ENCODE peak calls at places on chromosomes 13 and 19, in six cellular contexts. B, T, V, A, E and D are unnamed samples. For H3K27me3, the result is how much of the 10 kb centered on the place peaks cover.

GRCh38 chr19:18612772-18613588 is at the start of gene TMEM59L:
- DNase-seq in A (no peak), V (no peak), B (no peak), E (no peak), T (no peak), D (no peak)

GRCh38 chr19:48405850-48406249 is 12.4 kb downstream of the GRIN2D start:
- DNase-seq in B (peak), T (no peak), A (no peak), E (no peak), V (no peak), D (no peak)

GRCh38 chr13:102555914-102556553 is 40.8 kb upstream of the TPP2 start:
- DNase-seq in B (no peak), A (no peak), E (no peak), T (no peak), V (peak), D (peak)

GRCh38 chr19:17616961-17617806 is 61.7 kb downstream of the COLGALT1 start:
- DNase-seq in B (peak), T (no peak), V (no peak), E (no peak), A (no peak), D (no peak)

GRCh38 chr13:79749985-79750551 is 269.1 kb downstream of the NDFIP2 start:
- DNase-seq in T (peak), B (peak), E (peak), V (no peak), A (no peak), D (peak)

GRCh38 chr13:108728370-108728769 is 99.0 kb downstream of the MYO16 start:
- DNase-seq in B (peak), E (no peak), V (no peak), T (no peak), A (no peak), D (peak)

GRCh38 chr13:33129094-33129832 is 113.0 kb downstream of the KL start:
- DNase-seq in T (no peak), B (no peak), E (peak), V (no peak), A (no peak), D (no peak)

GRCh38 chr19:32373614-32374295 is 28.3 kb downstream of the ZNF507 start:
- DNase-seq in T (peak), V (no peak), E (no peak), B (peak), A (peak), D (peak)

GRCh38 chr19:52343548-52343947 is 7.5 kb downstream of the ZNF610 start:
- DNase-seq in B (peak), A (no peak), E (peak), T (peak), V (peak), D (peak)

GRCh38 chr19:28218728-28219127 is 994.2 kb downstream of the UQCRFS1 start:
- DNase-seq in B (no peak), E (no peak), T (no peak), V (no peak), A (no peak), D (no peak)

GRCh38 chr19:53193534-53194222 is 520 bp upstream of the ZNF665 start:
- DNase-seq in B (no peak), A (no peak), E (no peak), T (no peak), V (no peak), D (no peak)

GRCh38 chr13:107209811-107210210 is 641.9 kb upstream of the ARGLU1 start:
- DNase-seq in A (no peak), V (no peak), E (no peak), T (no peak), B (no peak), D (no peak)

GRCh38 chr13:112973577-112973951 is 4.5 kb downstream of the MCF2L start:
- DNase-seq in E (peak), B (no peak), T (no peak), V (no peak), A (no peak), D (no peak)

GRCh38 chr19:5826531-5827341 is 12.8 kb downstream of the FUT6 start:
- DNase-seq in E (peak), B (peak), V (no peak), A (no peak), T (peak), D (peak)

DNA sequence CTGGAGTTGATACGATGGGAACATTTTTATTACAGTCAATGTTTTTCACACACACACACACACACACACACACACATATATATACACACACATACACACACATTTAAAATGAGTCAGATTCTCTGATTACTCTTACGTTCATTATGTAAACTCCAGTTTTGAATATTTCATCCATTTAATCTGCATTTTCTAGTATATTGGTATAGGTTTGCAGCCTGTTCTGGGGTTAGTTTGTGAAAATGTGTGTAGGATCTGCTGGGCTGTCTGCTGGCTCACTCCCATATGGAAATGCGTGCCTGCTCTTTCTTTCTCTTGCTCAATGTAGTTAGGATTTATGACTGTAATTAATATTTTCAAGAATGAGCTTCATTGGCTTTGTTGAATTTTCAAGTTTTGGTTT is 7.1 kb downstream of the LILRB2 start:
- DNase-seq in T (no peak), V (no peak), E (no peak), A (no peak), B (no peak), D (no peak)
- H3K27me3 ChIP-seq in T (under half), V (under half), E (half or more), A (under half), B (under half), D (under half)

GRCh38 chr13:28034256-28034655 is 45.8 kb upstream of the URAD start:
- DNase-seq in E (no peak), B (no peak), V (no peak), T (no peak), A (no peak), D (no peak)
- H3K27me3 ChIP-seq in E (half or more), B (under half), V (under half), T (under half), A (under half), D (under half)

GRCh38 chr13:99977334-99977911 is 4.2 kb upstream of the ZIC2 start:
- DNase-seq in V (no peak), T (no peak), B (no peak), E (no peak), A (no peak), D (no peak)
- H3K27me3 ChIP-seq in V (half or more), T (under half), B (under half), E (half or more), A (half or more), D (half or more)

DNA sequence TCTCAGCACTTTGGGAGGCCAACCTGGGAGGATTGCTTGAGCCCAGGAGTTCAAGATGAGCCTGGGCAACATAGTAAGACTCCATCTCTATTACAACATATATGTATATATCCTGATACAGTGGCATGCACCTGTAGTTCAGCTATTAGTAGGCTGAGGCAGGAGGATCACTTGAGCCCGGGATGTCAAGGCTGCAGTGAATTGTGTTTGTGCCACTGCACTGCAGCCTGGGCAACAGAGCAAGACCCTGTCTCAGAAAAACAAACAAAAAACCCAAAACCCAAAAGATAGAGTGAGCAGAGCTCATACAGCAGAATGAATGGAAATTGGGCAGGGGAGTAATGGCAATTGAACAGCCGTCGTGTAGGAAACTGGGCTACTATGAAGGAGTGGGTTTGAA is 17.3 kb upstream of the SHKBP1 start:
- DNase-seq in A (no peak), E (no peak), B (no peak), V (no peak), T (no peak), D (no peak)
- H3K27me3 ChIP-seq in A (under half), E (half or more), B (under half), V (under half), T (under half), D (half or more)

GRCh38 chr13:27789153-27789494 is 3.2 kb upstream of the GSX1 start:
- DNase-seq in V (peak), T (no peak), E (no peak), A (no peak), B (no peak), D (no peak)
- H3K27me3 ChIP-seq in V (under half), T (under half), E (half or more), A (under half), B (under half), D (half or more)

DNA sequence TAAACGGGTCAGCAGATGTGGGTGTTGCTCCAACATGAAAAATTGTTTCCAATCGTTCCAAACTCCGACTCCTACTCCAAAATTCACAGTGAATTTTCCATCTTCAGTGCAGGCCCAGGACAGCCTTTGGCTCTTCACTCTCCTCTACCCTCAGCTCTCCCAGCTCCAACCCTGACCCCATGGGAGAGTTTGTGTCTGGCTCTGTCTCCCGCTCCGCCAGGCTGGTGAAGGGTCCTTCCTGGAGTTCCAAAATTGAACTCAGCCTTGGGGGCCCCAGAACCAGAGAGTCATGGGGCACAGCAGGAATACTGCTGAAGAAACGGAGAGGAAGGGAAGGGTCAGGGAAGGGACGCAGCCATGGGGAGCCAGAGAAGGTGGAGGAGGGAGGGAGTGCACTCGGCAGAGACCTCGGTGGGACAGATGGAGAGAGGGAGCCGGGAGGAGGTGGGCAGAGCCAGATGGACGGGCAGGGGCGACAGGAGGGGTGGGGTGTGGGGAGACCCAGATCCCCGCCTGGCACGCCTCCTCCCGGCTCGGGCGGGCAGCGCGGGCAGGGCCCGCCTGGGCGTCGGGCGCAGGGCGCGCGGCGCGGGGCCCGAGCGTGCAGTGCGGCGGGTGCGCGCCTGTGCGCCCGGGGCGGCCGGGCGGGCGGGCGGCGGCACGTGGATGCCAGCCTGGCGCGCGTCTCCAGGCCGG is 45.7 kb downstream of the CELF5 start:
- DNase-seq in V (no peak), E (no peak), B (no peak), T (no peak), A (no peak), D (no peak)
- H3K27me3 ChIP-seq in V (under half), E (half or more), B (under half), T (under half), A (under half), D (under half)

GRCh38 chr19:24072720-24073119 is 14.3 kb upstream of the ZNF254 start:
- DNase-seq in T (no peak), V (no peak), E (no peak), B (no peak), A (no peak), D (no peak)
- H3K27me3 ChIP-seq in T (under half), V (under half), E (under half), B (under half), A (under half), D (under half)

GRCh38 chr19:4323692-4324091 is 14.9 kb downstream of the STAP2 start:
- DNase-seq in B (no peak), T (no peak), V (no peak), E (no peak), A (no peak), D (no peak)
- H3K27me3 ChIP-seq in B (under half), T (under half), V (under half), E (under half), A (under half), D (under half)

GRCh38 chr19:1672038-1672768 is 19.8 kb upstream of the TCF3 start:
- DNase-seq in E (no peak), A (no peak), T (no peak), V (peak), B (no peak), D (peak)

GRCh38 chr19:1674293-1674679 is 21.9 kb upstream of the TCF3 start:
- DNase-seq in T (no peak), B (no peak), A (no peak), V (no peak), E (no peak), D (no peak)

GRCh38 chr19:1673645-1674292 is 21.4 kb upstream of the TCF3 start:
- DNase-seq in V (no peak), T (no peak), B (no peak), A (no peak), E (no peak), D (no peak)

GRCh38 chr19:1671716-1672037 is 19.3 kb upstream of the TCF3 start:
- DNase-seq in T (no peak), A (no peak), E (no peak), B (no peak), V (no peak), D (no peak)

GRCh38 chr19:1672769-1673644 is 20.6 kb upstream of the TCF3 start:
- DNase-seq in V (no peak), E (no peak), A (no peak), B (no peak), T (no peak), D (no peak)
- H3K27me3 ChIP-seq in V (under half), E (half or more), A (under half), B (under half), T (under half), D (half or more)